ENCODE peak calls at places on chromosomes 16 and 17, in four cellular contexts. C is mammary epithelial cell, F is mesendoderm, V is SK-N-MC. G is an unnamed sample.

GRCh38 chr16:65936096-65936495 is 430.4 kb upstream of the CDH5 start:
- DNase-seq in C (no peak), F (no peak), V (no peak), G (no peak)

GRCh38 chr16:14120335-14120734 is 49.2 kb downstream of the MRTFB start:
- DNase-seq in C (no peak), F (no peak), V (no peak), G (no peak)

GRCh38 chr16:69286941-69287713 is 24.0 kb upstream of the VPS4A start:
- DNase-seq in C (peak), F (peak), V (no peak), G (peak)

GRCh38 chr17:78933959-78934568 is 8.9 kb upstream of the TIMP2 start:
- DNase-seq in C (peak), F (peak), V (no peak), G (peak)

GRCh38 chr16:67843343-67843765 is 1.2 kb downstream of the THAP11 start:
- DNase-seq in C (no peak), F (no peak), V (no peak), G (no peak)

GRCh38 chr16:2500937-2501750 is 12.6 kb upstream of the ATP6V0C start:
- DNase-seq in C (peak), F (peak), V (no peak), G (peak)

GRCh38 chr17:62925267-62925836 is 40.7 kb upstream of the TANC2 start:
- DNase-seq in C (no peak), F (no peak), V (no peak), G (no peak)

GRCh38 chr16:24731722-24732419 is 2.4 kb downstream of the TNRC6A start:
- DNase-seq in C (no peak), F (no peak), V (no peak), G (no peak)

GRCh38 chr16:57866529-57866918 is 64.2 kb upstream of the KIFC3 start:
- DNase-seq in C (no peak), F (no peak), V (no peak), G (no peak)

GRCh38 chr16:23700509-23700908 is 12.5 kb downstream of the ERN2 start:
- DNase-seq in C (no peak), F (peak), V (no peak), G (no peak)

GRCh38 chr17:35185849-35186248 is 8.3 kb downstream of the SLC35G3 start:
- DNase-seq in C (no peak), F (no peak), V (no peak), G (no peak)

GRCh38 chr17:35129973-35130351 is 8.5 kb downstream of the FNDC8 start:
- DNase-seq in C (no peak), F (no peak), V (no peak), G (no peak)

GRCh38 chr16:11949527-11949926 is 7.7 kb upstream of the NPIPB2 start:
- DNase-seq in C (peak), F (peak), V (no peak), G (peak)

GRCh38 chr17:68396226-68396780 is 61.0 kb downstream of the WIPI1 start:
- DNase-seq in C (no peak), F (no peak), V (no peak), G (no peak)

GRCh38 chr17:34178047-34178446 is 77.0 kb upstream of the CCL2 start:
- DNase-seq in C (no peak), F (peak), V (no peak), G (no peak)

GRCh38 chr17:59361386-59361785 is 29.9 kb downstream of the YPEL2 start:
- DNase-seq in C (peak), F (no peak), V (no peak), G (peak)

GRCh38 chr17:44663095-44663494 is 6.8 kb downstream of the MEIOC start:
- DNase-seq in C (no peak), F (no peak), V (no peak), G (no peak)

DNA sequence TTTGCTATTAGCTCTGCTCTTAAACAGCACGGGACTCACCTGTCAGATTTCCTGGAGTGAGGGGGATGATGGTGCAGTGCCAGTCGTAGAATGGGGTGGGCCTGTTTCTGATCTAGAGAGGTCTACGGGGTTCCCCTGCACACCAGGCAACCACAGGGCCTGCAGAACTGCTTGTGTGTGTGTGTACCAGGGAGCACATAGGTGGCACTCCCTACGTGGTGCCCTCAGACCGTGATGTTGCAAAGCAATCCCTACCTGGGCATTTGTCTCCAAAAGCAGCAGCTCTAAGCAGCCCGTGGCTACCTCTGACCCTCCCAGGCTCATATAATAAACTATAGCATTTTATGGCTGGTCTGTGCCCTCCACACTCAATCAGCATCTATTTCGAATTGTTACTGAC is 38.5 kb downstream of the MPRIP start:
- DNase-seq in C (no peak), F (no peak), V (no peak), G (no peak)
- H3K4me3 ChIP-seq in C (no peak), F (no peak), V (no peak), G (no peak)

GRCh38 chr17:74442670-74443515 is 11.0 kb downstream of the GPRC5C start:
- DNase-seq in C (no peak), F (no peak), V (no peak), G (no peak)

GRCh38 chr17:74442291-74442669 is 10.4 kb downstream of the GPRC5C start:
- DNase-seq in C (no peak), F (no peak), V (no peak), G (no peak)

GRCh38 chr17:74445156-74445555 is 13.3 kb downstream of the GPRC5C start:
- DNase-seq in C (no peak), F (no peak), V (no peak), G (no peak)

GRCh38 chr17:74444406-74444805 is 12.5 kb downstream of the GPRC5C start:
- DNase-seq in C (no peak), F (peak), V (no peak), G (no peak)

GRCh38 chr17:74443516-74444296 is 11.8 kb downstream of the GPRC5C start:
- DNase-seq in C (no peak), F (no peak), V (no peak), G (no peak)
- H3K27ac ChIP-seq in C (no peak), F (no peak), V (no peak), G (no peak)

GRCh38 chr17:83079766-83080616 is 582 bp downstream of the METRNL start:
- DNase-seq in C (no peak), F (no peak), V (no peak), G (no peak)

GRCh38 chr17:83077411-83077810 is 2.0 kb upstream of the METRNL start:
- DNase-seq in C (no peak), F (no peak), V (no peak), G (no peak)

GRCh38 chr17:83079340-83079747 is at the start of gene METRNL:
- DNase-seq in C (peak), F (peak), V (no peak), G (peak)

GRCh38 chr17:83076930-83077329 is 2.5 kb upstream of the METRNL start:
- DNase-seq in C (no peak), F (no peak), V (no peak), G (no peak)

GRCh38 chr17:83078378-83079339 is 750 bp upstream of the METRNL start:
- DNase-seq in C (no peak), F (no peak), V (no peak), G (no peak)
- H3K4me3 ChIP-seq in C (peak), F (no peak), V (peak), G (peak)

GRCh38 chr17:42541041-42541833 is 5.2 kb downstream of the NAGLU start:
- DNase-seq in C (no peak), F (no peak), V (no peak), G (no peak)
- H3K27ac ChIP-seq in C (no peak), F (no peak), V (no peak), G (no peak)

DNA sequence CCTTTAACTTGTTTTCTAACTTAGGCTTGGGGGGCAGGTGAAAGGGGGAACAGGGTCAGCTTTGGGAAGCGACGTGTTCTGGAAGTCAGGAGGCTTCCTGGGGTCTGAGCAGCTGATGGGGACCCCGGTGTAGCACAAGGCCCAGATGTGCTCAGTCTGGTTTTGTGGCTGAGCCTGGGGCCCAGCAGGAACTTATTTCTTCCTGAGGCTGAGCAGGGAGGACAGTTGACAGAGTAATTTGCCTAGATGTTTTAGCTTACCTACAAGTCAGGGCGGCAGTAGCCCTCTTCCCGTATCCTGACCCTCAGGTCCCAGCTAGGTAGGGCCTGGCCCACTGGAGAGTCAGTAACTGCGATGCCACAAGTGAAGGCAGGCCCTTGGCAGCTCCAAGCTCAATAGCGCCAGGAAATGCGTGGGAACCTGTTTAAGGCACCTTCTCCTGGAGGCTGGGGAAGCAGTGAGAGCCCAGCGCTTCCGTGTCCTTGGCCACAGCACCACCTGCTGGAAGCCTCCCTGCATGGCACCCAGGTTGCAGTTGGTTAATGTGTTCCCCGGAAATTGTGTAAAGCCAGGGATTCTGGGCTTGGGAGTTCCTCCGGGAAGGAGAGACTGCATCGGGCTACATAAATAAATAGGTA is 5.2 kb downstream of the CCR7 start:
- DNase-seq in C (peak), F (peak), V (peak), G (peak)
- H3K4me3 ChIP-seq in C (no peak), F (no peak), V (peak), G (peak)

GRCh38 chr16:86562356-86562755 is 4.3 kb upstream of the FOXC2 start:
- DNase-seq in C (no peak), F (no peak), V (no peak), G (no peak)

GRCh38 chr16:86565181-86565631 is 1.4 kb upstream of the FOXC2 start:
- DNase-seq in C (no peak), F (peak), V (no peak), G (no peak)

GRCh38 chr16:86565644-86566511 is 751 bp upstream of the FOXC2 start:
- DNase-seq in C (no peak), F (peak), V (no peak), G (no peak)

GRCh38 chr16:86566601-86566965 is at the start of gene FOXC2:
- DNase-seq in C (peak), F (peak), V (no peak), G (peak)

DNA sequence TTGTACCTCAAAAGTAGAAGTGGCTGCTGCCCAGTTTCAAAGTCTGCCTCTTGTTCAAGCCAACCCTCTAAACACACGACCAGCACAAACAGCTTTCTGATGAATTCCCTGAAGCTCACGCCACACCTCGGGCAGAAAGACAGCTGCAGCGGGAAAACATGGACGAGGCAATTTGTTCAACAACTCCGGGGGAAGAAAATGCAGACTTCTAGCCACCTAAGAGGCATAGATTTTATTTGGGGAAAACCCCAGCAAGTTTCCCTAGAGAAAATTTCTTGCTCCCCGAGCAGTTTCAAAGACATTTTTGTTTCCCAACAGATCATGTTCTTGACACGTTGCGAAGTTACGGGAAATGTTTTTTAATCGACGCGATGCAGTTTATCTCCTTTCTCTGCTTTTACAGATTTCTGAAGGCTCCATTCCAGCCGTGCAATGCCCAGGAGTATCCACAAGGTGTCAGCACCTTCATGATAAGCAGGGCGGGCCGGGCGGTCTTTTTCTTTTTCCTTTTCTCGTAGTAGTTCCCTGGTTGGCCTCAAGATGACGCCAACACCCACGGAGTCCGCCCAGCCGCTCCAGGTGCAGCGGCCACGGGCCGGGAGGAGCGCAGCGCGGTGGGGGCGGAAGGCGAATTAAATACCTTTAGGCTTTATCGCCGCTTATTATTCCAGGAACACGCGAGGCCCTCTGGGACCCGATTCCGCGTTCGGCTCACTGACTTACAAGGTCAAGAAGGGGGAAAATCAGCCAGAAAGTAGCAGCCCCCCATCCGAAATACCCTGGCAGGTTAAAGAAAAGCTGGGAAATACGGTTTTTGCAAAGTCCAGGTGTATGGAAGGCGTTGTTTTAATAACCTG is 2.9 kb upstream of the FOXC2 start:
- DNase-seq in C (peak), F (peak), V (peak), G (peak)
- H3K27ac ChIP-seq in C (no peak), F (no peak), V (no peak), G (peak)

DNA sequence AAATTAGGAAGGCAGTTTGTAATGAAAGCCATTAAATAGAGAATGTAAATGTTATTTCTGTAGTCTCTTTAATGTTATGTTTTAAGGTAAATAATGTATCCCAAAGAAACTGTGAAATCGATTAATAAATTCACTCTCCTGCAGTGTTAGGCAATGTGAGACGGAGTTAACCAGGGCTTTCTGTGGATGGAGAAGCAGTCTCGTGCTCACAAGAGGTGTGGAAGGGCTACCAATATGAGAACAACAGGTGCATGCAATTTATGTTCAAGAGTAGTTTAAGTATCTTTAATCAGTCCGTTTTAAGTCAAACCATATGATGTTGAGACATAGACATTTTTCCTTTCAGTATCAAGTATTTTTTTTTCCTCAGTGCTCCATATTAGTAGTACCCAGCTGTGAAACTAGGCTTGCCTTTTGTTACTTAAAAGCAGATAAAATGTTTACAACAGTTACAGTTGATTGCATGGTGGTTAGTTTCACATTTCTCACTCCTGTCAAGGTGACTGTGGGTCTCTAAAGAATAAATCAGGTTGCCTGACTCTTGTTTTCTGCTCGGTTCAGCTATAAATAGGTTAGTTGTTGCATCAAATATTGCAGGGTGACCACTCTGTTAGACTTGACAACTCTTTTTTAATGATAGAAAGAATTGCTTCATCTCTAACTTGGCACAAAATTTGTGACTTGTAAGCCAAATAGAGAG is 54.4 kb downstream of the COX10 start:
- DNase-seq in C (no peak), F (no peak), V (no peak), G (no peak)
- H3K4me3 ChIP-seq in C (no peak), F (no peak), V (no peak), G (no peak)